ENCODE peak calls at places on chromosome 7, in six cellular contexts. One of them, this sample, is unnamed. For H3K9me3, the result is how much of the 10 kb centered on the place peaks cover.

GRCh38 chr7:36423633-36424032 is 34.0 kb downstream of the ANLN start:
- DNase-seq in OCI-LY7: no peak
- DNase-seq in small intestine: no peak
- DNase-seq in ascending aorta: no peak
- DNase-seq in transverse colon: no peak
- DNase-seq in IMR-90: no peak
- DNase-seq in this sample: no peak

GRCh38 chr7:36889182-36889581 is 164.9 kb upstream of the AOAH start:
- DNase-seq in OCI-LY7: no peak
- DNase-seq in small intestine: no peak
- DNase-seq in ascending aorta: no peak
- DNase-seq in transverse colon: no peak
- DNase-seq in IMR-90: no peak
- DNase-seq in this sample: no peak

GRCh38 chr7:41788556-41788955 is 85.7 kb upstream of the INHBA start:
- DNase-seq in OCI-LY7: no peak
- DNase-seq in small intestine: no peak
- DNase-seq in ascending aorta: no peak
- DNase-seq in transverse colon: no peak
- DNase-seq in IMR-90: no peak
- DNase-seq in this sample: no peak

GRCh38 chr7:260441-261281 is 29.3 kb upstream of the FOXL3 start:
- DNase-seq in OCI-LY7: no peak
- DNase-seq in small intestine: peak
- DNase-seq in ascending aorta: no peak
- DNase-seq in transverse colon: peak
- DNase-seq in IMR-90: no peak
- DNase-seq in this sample: peak

GRCh38 chr7:156473476-156474240 is 166.9 kb upstream of the RNF32 start:
- DNase-seq in OCI-LY7: peak
- DNase-seq in small intestine: peak
- DNase-seq in ascending aorta: no peak
- DNase-seq in transverse colon: peak
- DNase-seq in IMR-90: peak
- DNase-seq in this sample: no peak

GRCh38 chr7:108079291-108080057 is 50.7 kb downstream of the LAMB4 start:
- DNase-seq in OCI-LY7: no peak
- DNase-seq in small intestine: peak
- DNase-seq in ascending aorta: no peak
- DNase-seq in transverse colon: peak
- DNase-seq in IMR-90: peak
- DNase-seq in this sample: no peak

GRCh38 chr7:107690611-107691010 is 30.0 kb downstream of the SLC26A4 start:
- DNase-seq in OCI-LY7: no peak
- DNase-seq in small intestine: no peak
- DNase-seq in ascending aorta: no peak
- DNase-seq in transverse colon: no peak
- DNase-seq in IMR-90: peak
- DNase-seq in this sample: no peak

GRCh38 chr7:117362294-117362693 is 39.4 kb upstream of the WNT2 start:
- DNase-seq in OCI-LY7: no peak
- DNase-seq in small intestine: no peak
- DNase-seq in ascending aorta: no peak
- DNase-seq in transverse colon: no peak
- DNase-seq in IMR-90: no peak
- DNase-seq in this sample: no peak

GRCh38 chr7:106486331-106486730 is 174.6 kb downstream of the CCDC71L start:
- DNase-seq in OCI-LY7: no peak
- DNase-seq in small intestine: no peak
- DNase-seq in ascending aorta: no peak
- DNase-seq in transverse colon: no peak
- DNase-seq in IMR-90: peak
- DNase-seq in this sample: no peak

GRCh38 chr7:66778201-66778600 is 37.7 kb downstream of the RABGEF1 start:
- DNase-seq in OCI-LY7: no peak
- DNase-seq in small intestine: no peak
- DNase-seq in ascending aorta: no peak
- DNase-seq in transverse colon: no peak
- DNase-seq in IMR-90: peak
- DNase-seq in this sample: no peak

GRCh38 chr7:117157121-117157870 is 165.6 kb downstream of the WNT2 start:
- DNase-seq in OCI-LY7: no peak
- DNase-seq in small intestine: no peak
- DNase-seq in ascending aorta: peak
- DNase-seq in transverse colon: no peak
- DNase-seq in IMR-90: peak
- DNase-seq in this sample: peak

GRCh38 chr7:81607987-81608386 is 161.9 kb downstream of the HGF start:
- DNase-seq in OCI-LY7: no peak
- DNase-seq in small intestine: no peak
- DNase-seq in ascending aorta: no peak
- DNase-seq in transverse colon: no peak
- DNase-seq in IMR-90: no peak
- DNase-seq in this sample: no peak

GRCh38 chr7:105924950-105925349 is 38.1 kb upstream of the CDHR3 start:
- DNase-seq in OCI-LY7: no peak
- DNase-seq in small intestine: no peak
- DNase-seq in ascending aorta: no peak
- DNase-seq in transverse colon: no peak
- DNase-seq in IMR-90: no peak
- DNase-seq in this sample: no peak

GRCh38 chr7:53697913-53698312 is 662.5 kb downstream of the POM121L12 start:
- DNase-seq in OCI-LY7: no peak
- DNase-seq in small intestine: no peak
- DNase-seq in ascending aorta: no peak
- DNase-seq in transverse colon: no peak
- DNase-seq in IMR-90: no peak
- DNase-seq in this sample: no peak

GRCh38 chr7:103668538-103668937 is 222.5 kb upstream of the SLC26A5 start:
- DNase-seq in OCI-LY7: no peak
- DNase-seq in small intestine: no peak
- DNase-seq in ascending aorta: no peak
- DNase-seq in transverse colon: no peak
- DNase-seq in IMR-90: no peak
- DNase-seq in this sample: no peak

DNA sequence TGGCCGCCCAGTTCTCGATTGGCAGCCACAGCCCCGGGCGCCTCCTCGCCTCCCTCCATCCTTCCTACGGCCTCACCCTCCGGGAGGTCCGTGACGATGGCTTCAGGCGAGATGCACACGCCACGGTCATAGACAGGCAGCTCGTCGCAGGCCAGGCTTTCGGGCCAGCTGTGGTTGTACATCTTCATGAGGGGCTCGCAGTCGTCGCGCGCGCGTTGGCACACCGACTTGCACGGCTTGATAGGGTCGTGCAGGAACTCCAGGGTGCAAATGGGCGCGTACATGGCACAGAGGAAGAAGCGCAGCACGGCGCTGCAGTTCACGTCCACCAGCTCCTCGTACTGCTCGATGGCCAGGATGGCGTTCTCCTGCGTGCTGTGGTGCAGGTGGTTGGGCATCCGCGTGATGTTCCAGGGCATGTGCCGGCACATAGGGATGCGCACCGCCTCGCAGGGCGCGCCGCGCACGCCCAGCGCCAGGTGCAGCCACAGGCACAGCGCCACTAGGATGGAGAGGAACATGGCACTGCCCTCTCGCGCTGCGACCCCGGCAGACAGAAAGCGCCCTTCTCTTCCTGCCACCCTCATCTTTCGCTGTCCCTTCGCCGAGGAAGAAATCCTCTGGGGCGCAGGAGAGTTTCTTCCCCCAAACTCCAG is 472 bp downstream of the SFRP4 start:
- DNase-seq in OCI-LY7: no peak
- DNase-seq in small intestine: peak
- DNase-seq in ascending aorta: peak
- DNase-seq in transverse colon: peak
- DNase-seq in IMR-90: no peak
- DNase-seq in this sample: peak
- H3K9me3 ChIP-seq in OCI-LY7: under half
- H3K9me3 ChIP-seq in small intestine: under half
- H3K9me3 ChIP-seq in ascending aorta: under half
- H3K9me3 ChIP-seq in transverse colon: under half
- H3K9me3 ChIP-seq in IMR-90: under half
- H3K9me3 ChIP-seq in this sample: under half

DNA sequence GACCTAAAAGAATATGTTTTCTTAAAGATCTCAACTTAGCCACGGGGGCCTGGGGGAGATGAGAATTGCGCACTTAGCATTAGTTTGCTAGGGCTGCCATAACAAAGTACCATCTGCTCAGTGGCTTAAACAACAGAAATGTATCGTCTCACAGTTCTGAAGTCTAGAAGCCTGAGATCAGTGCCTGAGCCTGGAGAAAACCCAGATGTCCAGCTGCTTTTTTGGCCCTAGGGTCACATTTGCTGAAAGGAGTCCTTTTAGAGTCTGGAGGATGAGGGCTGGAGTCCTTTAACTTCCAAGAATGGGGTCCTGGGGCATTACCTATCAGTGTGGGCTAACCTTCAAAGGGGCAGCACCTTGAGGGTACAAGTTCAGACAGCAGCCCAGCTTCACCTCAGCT is 48.2 kb downstream of the SMURF1 start:
- DNase-seq in OCI-LY7: no peak
- DNase-seq in small intestine: no peak
- DNase-seq in ascending aorta: no peak
- DNase-seq in transverse colon: no peak
- DNase-seq in IMR-90: peak
- DNase-seq in this sample: no peak
- H3K9me3 ChIP-seq in OCI-LY7: under half
- H3K9me3 ChIP-seq in small intestine: under half
- H3K9me3 ChIP-seq in ascending aorta: under half
- H3K9me3 ChIP-seq in transverse colon: under half
- H3K9me3 ChIP-seq in IMR-90: under half
- H3K9me3 ChIP-seq in this sample: under half

GRCh38 chr7:14023838-14024237 is 34.4 kb upstream of the ETV1 start:
- DNase-seq in OCI-LY7: no peak
- DNase-seq in small intestine: no peak
- DNase-seq in ascending aorta: no peak
- DNase-seq in transverse colon: no peak
- DNase-seq in IMR-90: no peak
- DNase-seq in this sample: no peak
- H3K9me3 ChIP-seq in OCI-LY7: under half
- H3K9me3 ChIP-seq in small intestine: under half
- H3K9me3 ChIP-seq in ascending aorta: under half
- H3K9me3 ChIP-seq in transverse colon: under half
- H3K9me3 ChIP-seq in IMR-90: under half
- H3K9me3 ChIP-seq in this sample: under half

DNA sequence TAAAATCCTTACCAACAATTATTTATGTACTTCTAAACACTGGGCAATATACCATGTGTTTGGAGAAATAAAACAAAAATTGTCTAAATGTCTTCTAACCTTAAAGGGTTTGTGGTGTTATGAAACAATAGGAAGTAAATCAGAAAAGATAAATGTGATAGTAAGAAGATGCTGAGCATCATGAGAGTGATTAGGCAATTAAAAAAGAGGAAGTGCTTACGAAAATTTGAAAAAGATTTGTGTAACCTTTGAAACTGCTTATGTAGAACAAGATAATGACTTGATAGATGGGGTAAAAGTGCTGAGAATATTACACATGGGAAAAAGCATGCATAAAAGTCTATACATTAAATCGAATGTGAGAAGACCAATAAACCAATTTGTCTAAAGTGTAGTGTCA is 573.4 kb upstream of the CNTNAP2 start:
- DNase-seq in OCI-LY7: no peak
- DNase-seq in small intestine: no peak
- DNase-seq in ascending aorta: no peak
- DNase-seq in transverse colon: no peak
- DNase-seq in IMR-90: no peak
- DNase-seq in this sample: no peak
- H3K9me3 ChIP-seq in OCI-LY7: under half
- H3K9me3 ChIP-seq in small intestine: under half
- H3K9me3 ChIP-seq in ascending aorta: under half
- H3K9me3 ChIP-seq in transverse colon: under half
- H3K9me3 ChIP-seq in IMR-90: under half
- H3K9me3 ChIP-seq in this sample: under half

DNA sequence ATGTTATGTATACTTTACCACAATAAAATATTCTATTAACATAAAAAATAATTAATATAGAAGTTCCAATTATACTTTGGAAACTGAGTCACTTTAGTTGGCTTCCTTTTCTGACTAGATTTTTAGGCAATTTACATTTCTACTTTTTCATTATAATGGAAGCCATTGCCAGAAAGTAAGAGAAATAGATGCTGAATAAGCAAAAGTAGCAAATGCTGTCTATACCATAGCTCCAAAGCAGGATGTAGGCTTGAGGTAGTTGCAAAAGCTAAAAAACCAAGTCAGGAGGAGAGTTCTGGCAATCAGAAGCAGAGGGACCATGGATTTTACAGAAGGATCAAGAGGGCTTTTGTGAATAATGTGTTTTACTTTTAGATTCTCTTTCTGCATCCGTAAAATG is 262.4 kb upstream of the TMEM229A start:
- DNase-seq in OCI-LY7: no peak
- DNase-seq in small intestine: no peak
- DNase-seq in ascending aorta: no peak
- DNase-seq in transverse colon: no peak
- DNase-seq in IMR-90: no peak
- DNase-seq in this sample: no peak
- H3K9me3 ChIP-seq in OCI-LY7: under half
- H3K9me3 ChIP-seq in small intestine: under half
- H3K9me3 ChIP-seq in ascending aorta: under half
- H3K9me3 ChIP-seq in transverse colon: under half
- H3K9me3 ChIP-seq in IMR-90: under half
- H3K9me3 ChIP-seq in this sample: under half